ENCODE peak calls at places on chromosomes 16 and 17, in seven cellular contexts. One of them, this sample, is unnamed.

GRCh38 chr17:59643159-59643857 is 23.6 kb downstream of the CLTC start:
- DNase-seq in thoracic aorta: no peak
- DNase-seq in MM.1S: no peak
- DNase-seq in esophagus squamous epithelium: no peak
- DNase-seq in GM06990: no peak
- DNase-seq in CD4-positive, alpha-beta T cell: no peak
- DNase-seq in GM13977: peak; percentile 14
- DNase-seq in this sample: no peak

GRCh38 chr17:39744836-39745215 is 7.1 kb downstream of the GRB7 start:
- DNase-seq in GM13977: no peak
- DNase-seq in GM06990: no peak
- DNase-seq in thoracic aorta: no peak
- DNase-seq in MM.1S: no peak
- DNase-seq in CD4-positive, alpha-beta T cell: no peak
- DNase-seq in esophagus squamous epithelium: no peak
- DNase-seq in this sample: no peak

GRCh38 chr16:78669994-78670393 is 570.5 kb downstream of the WWOX start:
- DNase-seq in GM13977: no peak
- DNase-seq in MM.1S: no peak
- DNase-seq in CD4-positive, alpha-beta T cell: no peak
- DNase-seq in GM06990: no peak
- DNase-seq in esophagus squamous epithelium: no peak
- DNase-seq in thoracic aorta: no peak
- DNase-seq in this sample: no peak

GRCh38 chr17:13051876-13052275 is 34.0 kb upstream of the ELAC2 start:
- DNase-seq in esophagus squamous epithelium: no peak
- DNase-seq in thoracic aorta: no peak
- DNase-seq in GM13977: no peak
- DNase-seq in GM06990: no peak
- DNase-seq in MM.1S: no peak
- DNase-seq in CD4-positive, alpha-beta T cell: no peak
- DNase-seq in this sample: no peak

GRCh38 chr17:2030779-2031163 is 818 bp downstream of the DPH1 start:
- DNase-seq in MM.1S: no peak
- DNase-seq in GM13977: no peak
- DNase-seq in CD4-positive, alpha-beta T cell: no peak
- DNase-seq in esophagus squamous epithelium: no peak
- DNase-seq in thoracic aorta: no peak
- DNase-seq in GM06990: peak; percentile 78
- DNase-seq in this sample: peak; percentile 35

GRCh38 chr17:72970794-72971512 is 121.5 kb downstream of the SLC39A11 start:
- DNase-seq in thoracic aorta: no peak
- DNase-seq in esophagus squamous epithelium: no peak
- DNase-seq in MM.1S: no peak
- DNase-seq in CD4-positive, alpha-beta T cell: no peak
- DNase-seq in GM13977: no peak
- DNase-seq in GM06990: no peak
- DNase-seq in this sample: no peak

GRCh38 chr17:73458191-73458590 is 146.4 kb upstream of the CDC42EP4 start:
- DNase-seq in MM.1S: no peak
- DNase-seq in esophagus squamous epithelium: no peak
- DNase-seq in GM06990: no peak
- DNase-seq in GM13977: no peak
- DNase-seq in thoracic aorta: no peak
- DNase-seq in CD4-positive, alpha-beta T cell: no peak
- DNase-seq in this sample: no peak

GRCh38 chr17:60944751-60945150 is 267.1 kb downstream of the BCAS3 start:
- DNase-seq in CD4-positive, alpha-beta T cell: no peak
- DNase-seq in thoracic aorta: no peak
- DNase-seq in GM13977: no peak
- DNase-seq in GM06990: no peak
- DNase-seq in MM.1S: no peak
- DNase-seq in esophagus squamous epithelium: no peak
- DNase-seq in this sample: no peak

GRCh38 chr16:59865071-59865671 is 1131.1 kb upstream of the GOT2 start:
- DNase-seq in GM06990: no peak
- DNase-seq in MM.1S: no peak
- DNase-seq in thoracic aorta: no peak
- DNase-seq in esophagus squamous epithelium: no peak
- DNase-seq in GM13977: no peak
- DNase-seq in CD4-positive, alpha-beta T cell: no peak
- DNase-seq in this sample: no peak

GRCh38 chr17:75806822-75807500 is 22.4 kb downstream of the UNK start:
- DNase-seq in CD4-positive, alpha-beta T cell: no peak
- DNase-seq in thoracic aorta: no peak
- DNase-seq in GM13977: no peak
- DNase-seq in GM06990: no peak
- DNase-seq in esophagus squamous epithelium: no peak
- DNase-seq in MM.1S: no peak
- DNase-seq in this sample: no peak

GRCh38 chr17:18314731-18315497 is at the start of the genes SMCR8 and TOP3A:
- DNase-seq in GM06990: peak; percentile 96
- DNase-seq in GM13977: peak; percentile 90
- DNase-seq in MM.1S: peak; percentile 96
- DNase-seq in CD4-positive, alpha-beta T cell: peak; percentile 98
- DNase-seq in esophagus squamous epithelium: peak; percentile 95
- DNase-seq in thoracic aorta: peak; percentile 97
- DNase-seq in this sample: peak; percentile 91
- TF ChIP-seq CTCF in GM06990: no peak
- TF ChIP-seq CTCF in GM13977: no peak
- TF ChIP-seq CTCF in MM.1S: no peak
- TF ChIP-seq CTCF in CD4-positive, alpha-beta T cell: no peak
- TF ChIP-seq CTCF in esophagus squamous epithelium: no peak
- TF ChIP-seq CTCF in thoracic aorta: no peak
- TF ChIP-seq CTCF in this sample: no peak

GRCh38 chr16:65697061-65697460 is 575.2 kb upstream of the CDH11 start:
- DNase-seq in GM06990: no peak
- DNase-seq in thoracic aorta: no peak
- DNase-seq in esophagus squamous epithelium: no peak
- DNase-seq in MM.1S: no peak
- DNase-seq in GM13977: no peak
- DNase-seq in CD4-positive, alpha-beta T cell: no peak
- DNase-seq in this sample: no peak
- TF ChIP-seq CTCF in GM06990: no peak
- TF ChIP-seq CTCF in thoracic aorta: no peak
- TF ChIP-seq CTCF in esophagus squamous epithelium: no peak
- TF ChIP-seq CTCF in MM.1S: no peak
- TF ChIP-seq CTCF in GM13977: no peak
- TF ChIP-seq CTCF in CD4-positive, alpha-beta T cell: no peak
- TF ChIP-seq CTCF in this sample: no peak

DNA sequence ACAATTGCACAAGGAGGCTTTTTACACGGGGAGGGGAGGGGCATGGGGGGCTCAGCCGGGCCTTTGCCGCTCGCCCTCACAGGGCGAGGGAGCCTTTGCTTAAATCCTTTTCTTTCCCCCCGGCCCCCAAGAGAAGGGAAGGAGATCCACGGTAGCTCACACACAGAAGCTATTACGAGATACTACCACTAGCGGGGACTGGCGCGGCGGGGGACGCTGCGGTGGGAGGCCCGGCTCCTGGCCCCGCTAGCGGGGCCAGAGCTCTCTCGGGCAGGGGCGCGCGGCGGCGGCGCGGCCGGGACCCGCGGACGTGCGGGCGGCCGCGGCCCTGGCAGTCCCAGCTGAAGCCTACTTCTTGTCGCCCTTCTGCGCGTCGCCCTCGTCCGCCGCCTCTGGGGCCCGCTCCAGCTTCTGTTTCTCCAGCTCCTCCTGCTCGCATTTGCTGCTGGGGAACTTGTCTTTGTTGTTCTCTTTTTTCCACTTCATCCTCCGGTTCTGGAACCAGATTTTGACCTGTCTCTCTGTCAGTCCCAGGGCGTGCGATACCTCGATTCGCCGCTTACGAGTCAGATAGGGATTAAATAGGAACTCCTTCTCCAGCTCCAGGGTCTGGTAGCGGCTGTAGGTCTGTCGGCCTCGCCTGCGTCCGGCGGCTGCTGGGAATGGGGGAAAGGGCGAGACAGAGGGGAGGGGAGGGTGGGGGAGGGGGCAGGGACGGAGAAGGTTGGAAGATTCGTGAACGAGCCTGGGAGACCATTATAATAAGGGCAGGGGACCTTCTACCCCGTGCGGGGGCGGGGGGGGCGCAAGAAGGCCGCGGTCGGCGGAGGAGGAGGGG is 2.0 kb downstream of the HOXB8 start:
- DNase-seq in esophagus squamous epithelium: no peak
- DNase-seq in MM.1S: no peak
- DNase-seq in GM06990: no peak
- DNase-seq in GM13977: peak; percentile 80
- DNase-seq in CD4-positive, alpha-beta T cell: no peak
- DNase-seq in thoracic aorta: no peak
- DNase-seq in this sample: peak; percentile 57
- TF ChIP-seq CTCF in esophagus squamous epithelium: no peak
- TF ChIP-seq CTCF in MM.1S: peak; percentile 20
- TF ChIP-seq CTCF in GM06990: peak; percentile 46
- TF ChIP-seq CTCF in GM13977: peak; percentile 18
- TF ChIP-seq CTCF in CD4-positive, alpha-beta T cell: no peak
- TF ChIP-seq CTCF in thoracic aorta: no peak
- TF ChIP-seq CTCF in this sample: no peak

GRCh38 chr17:27747462-27748359 is 52.6 kb downstream of the NOS2 start:
- DNase-seq in GM13977: no peak
- DNase-seq in GM06990: no peak
- DNase-seq in MM.1S: no peak
- DNase-seq in CD4-positive, alpha-beta T cell: no peak
- DNase-seq in esophagus squamous epithelium: no peak
- DNase-seq in thoracic aorta: no peak
- DNase-seq in this sample: no peak
- TF ChIP-seq CTCF in GM13977: peak; percentile 4
- TF ChIP-seq CTCF in GM06990: peak; percentile 39
- TF ChIP-seq CTCF in MM.1S: peak; percentile 23
- TF ChIP-seq CTCF in CD4-positive, alpha-beta T cell: no peak
- TF ChIP-seq CTCF in esophagus squamous epithelium: no peak
- TF ChIP-seq CTCF in thoracic aorta: no peak
- TF ChIP-seq CTCF in this sample: no peak

DNA sequence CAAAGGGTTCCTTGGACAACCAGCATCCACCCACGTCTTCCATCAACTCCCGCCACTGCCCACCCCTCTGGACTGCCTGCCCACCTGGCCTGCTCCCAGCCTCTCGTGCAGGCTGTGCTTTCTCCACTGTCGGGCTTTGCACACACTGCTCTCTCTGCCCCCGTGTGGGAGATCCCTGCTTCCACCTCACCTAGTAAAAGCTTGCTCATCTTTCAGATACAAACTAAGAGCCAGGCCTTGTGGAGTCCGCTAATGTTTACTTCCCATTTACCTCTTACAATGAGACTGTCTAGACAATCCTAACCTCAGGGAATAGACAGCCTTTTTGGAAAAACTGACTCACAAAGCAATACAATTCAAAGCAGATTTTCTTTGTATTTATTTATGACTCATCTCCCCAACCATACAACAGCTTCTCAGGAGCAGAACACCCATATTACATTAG is 67.6 kb downstream of the USP31 start:
- DNase-seq in MM.1S: no peak
- DNase-seq in GM13977: no peak
- DNase-seq in CD4-positive, alpha-beta T cell: no peak
- DNase-seq in esophagus squamous epithelium: no peak
- DNase-seq in thoracic aorta: no peak
- DNase-seq in GM06990: no peak
- DNase-seq in this sample: no peak
- TF ChIP-seq CTCF in MM.1S: no peak
- TF ChIP-seq CTCF in GM13977: no peak
- TF ChIP-seq CTCF in CD4-positive, alpha-beta T cell: no peak
- TF ChIP-seq CTCF in esophagus squamous epithelium: no peak
- TF ChIP-seq CTCF in thoracic aorta: no peak
- TF ChIP-seq CTCF in GM06990: no peak
- TF ChIP-seq CTCF in this sample: no peak

GRCh38 chr16:28133666-28134065 is 70.2 kb upstream of the GSG1L start:
- DNase-seq in CD4-positive, alpha-beta T cell: no peak
- DNase-seq in GM13977: no peak
- DNase-seq in esophagus squamous epithelium: no peak
- DNase-seq in MM.1S: no peak
- DNase-seq in GM06990: no peak
- DNase-seq in thoracic aorta: no peak
- DNase-seq in this sample: no peak

GRCh38 chr16:28140788-28141618 is 70.8 kb downstream of the XPO6 start:
- DNase-seq in GM06990: peak; percentile 81
- DNase-seq in esophagus squamous epithelium: no peak
- DNase-seq in GM13977: peak; percentile 64
- DNase-seq in thoracic aorta: no peak
- DNase-seq in MM.1S: peak; percentile 79
- DNase-seq in CD4-positive, alpha-beta T cell: peak; percentile 83
- DNase-seq in this sample: no peak

GRCh38 chr16:28136751-28137434 is 73.4 kb upstream of the GSG1L start:
- DNase-seq in thoracic aorta: no peak
- DNase-seq in esophagus squamous epithelium: no peak
- DNase-seq in GM06990: no peak
- DNase-seq in MM.1S: no peak
- DNase-seq in CD4-positive, alpha-beta T cell: peak; percentile 44
- DNase-seq in GM13977: no peak
- DNase-seq in this sample: no peak

GRCh38 chr16:28139530-28139929 is 72.2 kb downstream of the XPO6 start:
- DNase-seq in GM13977: no peak
- DNase-seq in GM06990: no peak
- DNase-seq in CD4-positive, alpha-beta T cell: no peak
- DNase-seq in MM.1S: no peak
- DNase-seq in esophagus squamous epithelium: no peak
- DNase-seq in thoracic aorta: no peak
- DNase-seq in this sample: no peak
- TF ChIP-seq CTCF in GM13977: no peak
- TF ChIP-seq CTCF in GM06990: no peak
- TF ChIP-seq CTCF in CD4-positive, alpha-beta T cell: no peak
- TF ChIP-seq CTCF in MM.1S: peak; percentile 9
- TF ChIP-seq CTCF in esophagus squamous epithelium: no peak
- TF ChIP-seq CTCF in thoracic aorta: no peak
- TF ChIP-seq CTCF in this sample: no peak

GRCh38 chr17:44633998-44634397 is 22.3 kb upstream of the MEIOC start:
- DNase-seq in MM.1S: no peak
- DNase-seq in esophagus squamous epithelium: no peak
- DNase-seq in GM13977: no peak
- DNase-seq in CD4-positive, alpha-beta T cell: no peak
- DNase-seq in GM06990: no peak
- DNase-seq in thoracic aorta: no peak
- DNase-seq in this sample: no peak
- TF ChIP-seq CTCF in MM.1S: no peak
- TF ChIP-seq CTCF in esophagus squamous epithelium: no peak
- TF ChIP-seq CTCF in GM13977: no peak
- TF ChIP-seq CTCF in CD4-positive, alpha-beta T cell: no peak
- TF ChIP-seq CTCF in GM06990: no peak
- TF ChIP-seq CTCF in thoracic aorta: no peak
- TF ChIP-seq CTCF in this sample: no peak

GRCh38 chr17:17950806-17951205 is 21.4 kb downstream of the TOM1L2 start:
- DNase-seq in CD4-positive, alpha-beta T cell: no peak
- DNase-seq in MM.1S: no peak
- DNase-seq in GM13977: no peak
- DNase-seq in thoracic aorta: no peak
- DNase-seq in GM06990: no peak
- DNase-seq in esophagus squamous epithelium: no peak
- DNase-seq in this sample: no peak
- TF ChIP-seq CTCF in CD4-positive, alpha-beta T cell: no peak
- TF ChIP-seq CTCF in MM.1S: peak; percentile 4
- TF ChIP-seq CTCF in GM13977: no peak
- TF ChIP-seq CTCF in thoracic aorta: no peak
- TF ChIP-seq CTCF in GM06990: peak; percentile 13
- TF ChIP-seq CTCF in esophagus squamous epithelium: peak; percentile 14
- TF ChIP-seq CTCF in this sample: no peak

This sample was measured in activated B cell treated with CpG ODN at 0.5 μM for 24 hours.